ENCODE peak calls at places on chromosomes 3 and 15, in five cellular contexts. T is GDM1, D is kidney epithelial cell, O is iPS DF 19.7, C is NAMALWA. P is an unnamed sample.
A peak's percentile ranks its signal among the peaks of the same experiment; 100 is the strongest.

GRCh38 chr3:149277338-149277813 is 55.7 kb upstream of the CP start:
- DNase-seq in C (peak; percentile 60), O (no peak), T (peak; percentile 53), D (peak; percentile 57), P (peak; percentile 37)

GRCh38 chr3:72665701-72666443 is 182.4 kb downstream of the SHQ1 start:
- DNase-seq in T (no peak), O (no peak), D (no peak), C (peak; percentile 35), P (no peak)

GRCh38 chr3:143119009-143119914 is at the start of gene CHST2:
- DNase-seq in O (no peak), D (no peak), T (peak; percentile 71), C (peak; percentile 88), P (peak; percentile 34)

GRCh38 chr3:53109822-53110771 is 20.1 kb downstream of the RFT1 start:
- DNase-seq in O (peak; percentile 54), T (peak; percentile 30), D (no peak), C (peak; percentile 39), P (no peak)

GRCh38 chr3:113409676-113410075 is 31.6 kb downstream of the CFAP44 start:
- DNase-seq in O (no peak), D (no peak), T (no peak), C (peak; percentile 55), P (no peak)

GRCh38 chr3:12662593-12663310 is 1.2 kb downstream of the RAF1 start:
- DNase-seq in O (no peak), T (peak; percentile 28), D (no peak), C (peak; percentile 72), P (no peak)

GRCh38 chr15:38528279-38528678 is 36.3 kb downstream of the RASGRP1 start:
- DNase-seq in T (no peak), D (no peak), C (no peak), O (no peak), P (no peak)

GRCh38 chr3:155995525-155996370 is 124.6 kb upstream of the KCNAB1 start:
- DNase-seq in O (no peak), T (no peak), D (no peak), C (peak; percentile 73), P (peak; percentile 33)

GRCh38 chr3:134315286-134316106 is 58.8 kb downstream of the AMOTL2 start:
- DNase-seq in T (no peak), C (no peak), D (no peak), O (no peak), P (no peak)

GRCh38 chr3:97981886-97982285 is 9.7 kb upstream of the RIOX2 start:
- DNase-seq in T (no peak), C (no peak), O (no peak), D (no peak), P (no peak)

GRCh38 chr3:196236169-196236568 is 19.8 kb downstream of the SLC51A start:
- DNase-seq in O (no peak), C (no peak), D (no peak), T (no peak), P (no peak)

GRCh38 chr3:107235193-107235922 is 141.9 kb upstream of the CCDC54 start:
- DNase-seq in T (no peak), D (no peak), C (no peak), O (no peak), P (no peak)

GRCh38 chr15:40942337-40942854 is 10.9 kb upstream of the CHAC1 start:
- DNase-seq in C (peak; percentile 34), O (no peak), T (no peak), D (no peak), P (no peak)

GRCh38 chr15:89416339-89417183 is 79.8 kb downstream of the RHCG start:
- DNase-seq in C (peak; percentile 92), T (peak; percentile 37), O (no peak), D (no peak), P (no peak)

GRCh38 chr3:151875759-151876158 is 2.3 kb downstream of the SUCNR1 start:
- DNase-seq in T (peak; percentile 62), D (peak; percentile 38), O (no peak), C (peak; percentile 39), P (no peak)

GRCh38 chr3:65350786-65351476 is 663.1 kb upstream of the ADAMTS9 start:
- DNase-seq in D (no peak), O (no peak), T (no peak), C (no peak), P (no peak)

GRCh38 chr3:49788056-49788455 is 1.7 kb upstream of the IP6K1 start:
- DNase-seq in T (no peak), O (no peak), C (no peak), D (no peak), P (no peak)

GRCh38 chr3:23594897-23595670 is 210.7 kb upstream of the UBE2E1 start:
- DNase-seq in T (no peak), D (no peak), O (no peak), C (no peak), P (no peak)

GRCh38 chr3:124837730-124838186 is 49.4 kb downstream of the ITGB5 start:
- DNase-seq in T (no peak), C (no peak), D (no peak), O (no peak), P (no peak)

GRCh38 chr3:9028134-9028533 is 64.9 kb upstream of the RAD18 start:
- DNase-seq in D (no peak), O (no peak), C (no peak), T (no peak), P (no peak)

GRCh38 chr3:172591876-172592771 is 68.9 kb upstream of the TNFSF10 start:
- DNase-seq in C (peak; percentile 10), D (peak; percentile 62), O (no peak), T (peak; percentile 35), P (no peak)

GRCh38 chr15:85482896-85483295 is 102.5 kb downstream of the AKAP13 start:
- DNase-seq in O (no peak), D (peak; percentile 77), T (peak; percentile 39), C (no peak), P (no peak)

GRCh38 chr3:103499132-103499885 is 1064.5 kb downstream of the ZPLD1 start:
- DNase-seq in D (peak; percentile 37), O (no peak), T (no peak), C (no peak), P (no peak)

GRCh38 chr3:56190130-56190529 is 278.1 kb downstream of the ERC2 start:
- DNase-seq in T (no peak), D (no peak), C (no peak), O (no peak), P (no peak)

GRCh38 chr3:1591327-1592028 is 498.7 kb downstream of the CNTN6 start:
- DNase-seq in C (no peak), T (no peak), O (no peak), D (no peak), P (no peak)

GRCh38 chr3:87733671-87734367 is 325.0 kb downstream of the CGGBP1 start:
- DNase-seq in T (no peak), C (no peak), O (peak; percentile 12), D (peak; percentile 1), P (no peak)

GRCh38 chr3:10437272-10437994 is 68.0 kb downstream of the ATP2B2 start:
- DNase-seq in D (peak; percentile 64), T (no peak), C (no peak), O (no peak), P (no peak)

GRCh38 chr3:48125026-48125704 is 63.1 kb downstream of the CDC25A start:
- DNase-seq in D (no peak), O (no peak), C (no peak), T (no peak), P (no peak)

GRCh38 chr3:60674870-60675269 is 576.4 kb downstream of the FHIT start:
- DNase-seq in C (no peak), O (no peak), D (no peak), T (no peak), P (no peak)

GRCh38 chr15:84961707-84962106 is 19.9 kb upstream of the PDE8A start:
- DNase-seq in D (no peak), C (no peak), T (no peak), O (no peak), P (no peak)

GRCh38 chr3:59006791-59007517 is 42.9 kb downstream of the CFAP20DC start:
- DNase-seq in T (no peak), C (peak; percentile 24), D (peak; percentile 26), O (no peak), P (no peak)

GRCh38 chr3:187773963-187774789 is 28.9 kb upstream of the BCL6 start:
- DNase-seq in D (no peak), C (peak; percentile 67), O (no peak), T (peak; percentile 44), P (no peak)

GRCh38 chr3:39941941-39942340 is 132.5 kb downstream of the MYRIP start:
- DNase-seq in T (no peak), C (no peak), O (no peak), D (no peak), P (no peak)

GRCh38 chr3:45132568-45133211 is 13.5 kb downstream of the CDCP1 start:
- DNase-seq in T (no peak), C (no peak), O (no peak), D (no peak), P (no peak)

GRCh38 chr15:68407141-68407885 is 24.6 kb downstream of the ITGA11 start:
- DNase-seq in O (no peak), T (no peak), C (no peak), D (no peak), P (no peak)

GRCh38 chr3:71858493-71859127 is 73.7 kb upstream of the PROK2 start:
- DNase-seq in C (no peak), D (no peak), T (no peak), O (no peak), P (no peak)